ENCODE peak calls at places on chromosomes 16 and 17, in seven cellular contexts. F is WTC11, B is AG04450, L is heart left ventricle, E is pancreas, N is cardiac fibroblast, U is Calu3. P is an unnamed sample.

GRCh38 chr17:41494524-41494923 is 4.8 kb upstream of the KRT36 start:
- DNase-seq in E (no peak), U (no peak), B (no peak), L (no peak), F (no peak), N (no peak), P (no peak)

GRCh38 chr16:57529324-57530103 is 6.9 kb downstream of the CCDC102A start:
- DNase-seq in U (no peak), B (no peak), F (no peak), N (no peak), E (no peak), L (peak; percentile 34), P (no peak)

GRCh38 chr17:9370464-9370863 is 205.2 kb downstream of the STX8 start:
- DNase-seq in U (no peak), E (no peak), F (no peak), B (no peak), L (no peak), N (peak; percentile 45), P (no peak)

GRCh38 chr17:57379237-57380054 is 123.1 kb downstream of the MSI2 start:
- DNase-seq in F (no peak), L (no peak), U (no peak), B (no peak), N (peak; percentile 77), E (no peak), P (no peak)

GRCh38 chr16:14358697-14359305 is 271.3 kb downstream of the PARN start:
- DNase-seq in B (no peak), L (no peak), F (no peak), E (no peak), U (no peak), N (no peak), P (no peak)

GRCh38 chr17:50564916-50565315 is 4.4 kb downstream of the CACNA1G start:
- DNase-seq in B (no peak), L (peak; percentile 79), F (no peak), U (no peak), E (no peak), N (peak; percentile 86), P (no peak)

GRCh38 chr16:61684566-61684965 is 351.7 kb downstream of the CDH8 start:
- DNase-seq in L (no peak), E (no peak), F (no peak), N (no peak), B (no peak), U (no peak), P (no peak)

GRCh38 chr17:47604268-47604927 is 45.3 kb upstream of the KPNB1 start:
- DNase-seq in L (no peak), F (no peak), N (peak; percentile 45), E (no peak), U (no peak), B (peak; percentile 41), P (no peak)

GRCh38 chr17:71830916-71831315 is 289.9 kb upstream of the SOX9 start:
- DNase-seq in E (no peak), F (peak; percentile 69), U (no peak), N (no peak), L (no peak), B (no peak), P (peak; percentile 57)

GRCh38 chr16:82995286-82995926 is 368.6 kb downstream of the CDH13 start:
- DNase-seq in B (no peak), F (no peak), E (no peak), N (no peak), U (peak; percentile 2), L (no peak), P (no peak)

GRCh38 chr17:71173963-71174362 is 946.9 kb upstream of the SOX9 start:
- DNase-seq in L (no peak), N (no peak), F (no peak), B (no peak), U (no peak), E (no peak), P (no peak)

GRCh38 chr17:77527836-77528505 is 387.2 kb downstream of the SEC14L1 start:
- DNase-seq in L (no peak), N (no peak), E (no peak), U (no peak), B (no peak), F (no peak), P (peak; percentile 31)

GRCh38 chr17:66829386-66829864 is 5.5 kb upstream of the CACNG5 start:
- DNase-seq in L (no peak), F (peak; percentile 74), E (no peak), N (peak; percentile 77), B (peak; percentile 16), U (peak; percentile 31), P (no peak)

GRCh38 chr17:39661744-39662541 is 3.2 kb upstream of the TCAP start:
- DNase-seq in F (no peak), U (no peak), L (no peak), E (no peak), N (no peak), B (no peak), P (no peak)

GRCh38 chr16:797120-797420 is 3.5 kb downstream of the GNG13 start:
- DNase-seq in L (peak; percentile 61), F (peak; percentile 74), B (no peak), U (peak; percentile 56), N (no peak), E (peak; percentile 73), P (no peak)

DNA sequence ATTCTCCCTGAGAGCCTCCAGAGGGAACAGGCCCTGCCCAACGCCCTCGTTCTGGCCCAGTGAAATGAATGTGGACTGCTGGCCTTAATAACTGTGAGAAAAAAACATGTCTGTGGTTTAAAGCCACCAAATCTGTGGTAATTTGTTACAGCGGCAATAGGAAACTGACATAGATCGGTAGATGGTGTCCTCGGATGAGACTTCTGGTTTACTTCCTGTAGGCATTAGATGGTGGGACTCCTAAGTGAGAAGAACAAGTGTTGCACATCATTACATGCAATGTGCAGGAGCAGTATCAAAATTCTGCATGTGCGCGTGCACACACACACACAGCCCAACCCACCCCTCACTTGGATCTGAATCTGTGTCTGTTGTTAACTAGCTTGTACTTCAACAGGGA is 42.0 kb downstream of the CDK5R1 start:
- DNase-seq in U (no peak), L (no peak), B (no peak), F (no peak), E (no peak), N (no peak), P (no peak)
- TF ChIP-seq CTCF in U (no peak), L (no peak), B (no peak), F (no peak), E (no peak), N (no peak), P (no peak)

DNA sequence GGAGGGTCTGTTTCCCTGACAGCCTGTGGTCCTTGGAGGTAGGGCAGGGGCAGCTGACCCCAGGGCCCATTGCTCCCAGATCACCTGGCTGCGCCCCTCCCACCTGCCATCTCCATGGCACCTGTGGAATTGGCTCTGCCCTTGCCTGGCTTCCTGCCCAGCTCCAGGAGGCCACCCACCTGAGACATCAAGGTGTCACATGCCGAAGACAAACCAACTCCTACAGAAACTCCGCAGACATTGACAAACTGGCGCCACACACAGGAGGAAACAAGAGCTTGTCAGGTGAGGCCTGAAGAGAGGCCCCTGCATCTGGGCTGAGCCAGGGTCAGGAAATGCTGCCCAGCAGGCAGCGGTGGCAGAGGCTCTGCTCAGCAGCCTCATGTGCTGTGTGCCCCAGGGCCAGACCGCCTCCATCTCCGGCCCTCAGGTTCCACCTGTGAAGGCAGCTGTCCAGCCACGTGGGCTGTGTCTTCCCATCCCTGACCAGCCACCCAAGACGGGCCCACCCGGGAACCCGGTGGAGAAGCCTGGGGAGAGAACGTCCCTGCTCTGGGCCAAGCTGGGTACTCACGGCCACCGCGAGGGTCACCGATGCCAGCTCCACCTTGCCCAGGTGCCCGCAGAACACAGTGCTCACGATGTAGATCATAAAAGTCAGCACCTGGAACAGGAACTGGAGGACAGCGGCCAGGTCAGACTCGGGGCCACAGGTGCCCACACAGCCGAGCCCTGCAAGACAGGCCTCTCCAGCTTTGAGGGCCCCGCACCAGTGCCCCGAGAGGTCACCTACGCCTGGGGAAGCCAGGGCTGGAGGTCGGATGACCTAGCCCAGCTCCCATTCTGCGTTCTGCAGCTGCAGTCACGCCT is 1.6 kb downstream of the SLC47A2 start:
- DNase-seq in E (peak; percentile 69), F (no peak), N (no peak), L (no peak), B (no peak), U (peak; percentile 11), P (no peak)
- TF ChIP-seq CTCF in E (no peak), F (no peak), N (no peak), L (no peak), B (no peak), U (no peak), P (no peak)

GRCh38 chr16:67341250-67341649 is 14.6 kb downstream of the LRRC36 start:
- DNase-seq in N (no peak), F (no peak), U (no peak), L (no peak), E (no peak), B (no peak), P (no peak)

GRCh38 chr16:67336646-67337045 is 10.0 kb downstream of the LRRC36 start:
- DNase-seq in N (no peak), F (no peak), B (no peak), E (no peak), U (no peak), L (no peak), P (no peak)

GRCh38 chr16:67336111-67336510 is 9.5 kb downstream of the LRRC36 start:
- DNase-seq in F (no peak), E (no peak), N (no peak), L (no peak), B (no peak), U (no peak), P (no peak)

GRCh38 chr16:67342616-67343015 is 16.0 kb downstream of the LRRC36 start:
- DNase-seq in N (no peak), U (no peak), F (no peak), B (no peak), L (no peak), E (no peak), P (no peak)

DNA sequence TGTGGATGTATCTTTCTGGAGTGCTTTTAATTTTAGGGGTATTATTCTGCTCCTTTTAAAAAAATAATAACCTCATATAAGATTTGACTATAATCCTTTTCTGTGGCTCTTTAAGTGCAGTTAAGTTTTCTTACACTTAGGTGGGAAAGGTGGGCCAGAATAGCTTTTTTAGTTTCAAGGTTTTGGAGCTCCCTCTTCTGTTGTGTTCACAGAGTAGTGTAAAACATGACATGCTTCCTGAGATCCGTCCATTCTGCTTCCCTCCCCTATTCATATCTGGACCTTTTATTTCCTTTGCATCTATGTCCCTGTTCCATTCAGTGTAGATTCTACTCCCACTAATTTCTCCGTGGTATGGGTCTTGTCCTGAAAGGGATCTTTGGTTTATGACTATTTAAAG is 12.8 kb downstream of the LRRC36 start:
- DNase-seq in B (peak; percentile 10), N (peak; percentile 56), E (no peak), U (no peak), F (no peak), L (no peak), P (no peak)
- TF ChIP-seq CTCF in B (peak; percentile 47), N (peak; percentile 27), E (no peak), U (no peak), F (no peak), L (no peak), P (no peak)

DNA sequence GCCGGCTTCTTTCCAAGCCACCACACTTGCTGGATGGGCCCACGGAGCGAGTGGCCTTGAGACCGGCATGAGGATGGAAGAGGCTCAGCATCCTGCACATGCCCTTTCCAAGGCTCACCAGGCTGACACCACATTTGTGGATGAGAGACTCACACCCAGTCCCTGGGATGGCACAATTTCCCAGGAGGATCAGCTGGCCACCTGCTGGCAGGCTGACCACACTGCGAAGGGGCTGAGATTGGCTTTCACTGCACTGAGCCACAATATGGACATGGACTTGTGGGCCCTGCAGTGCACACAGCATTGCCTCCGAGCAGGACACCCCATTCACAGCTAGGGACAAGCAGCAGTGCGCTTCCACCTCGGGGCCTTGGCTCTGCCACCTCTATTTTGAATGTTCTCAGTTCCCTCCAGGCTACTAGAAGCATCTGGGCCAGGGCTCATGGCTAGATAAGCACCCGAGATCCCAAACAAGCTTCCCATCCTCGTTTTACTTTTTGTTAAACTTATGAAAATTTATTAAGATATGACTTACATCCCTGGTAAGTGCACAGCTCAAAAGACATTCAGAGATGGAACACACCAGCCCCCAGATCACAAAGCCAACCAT is 25.3 kb upstream of the KSR1 start:
- DNase-seq in B (no peak), U (peak; percentile 69), E (no peak), N (peak; percentile 44), F (peak; percentile 62), L (no peak), P (peak; percentile 54)
- TF ChIP-seq CTCF in B (peak; percentile 81), U (peak; percentile 57), E (peak; percentile 41), N (peak; percentile 81), F (peak; percentile 39), L (peak; percentile 59), P (peak; percentile 54)

P was measured in glutamatergic neuron.